ENCODE peak calls at places on chromosome 1, in nine cellular contexts. One of them, this sample, is unnamed.

GRCh38 chr1:21573971-21574458 is 64.8 kb downstream of the ALPL start:
- DNase-seq in T-cell: no peak
- DNase-seq in SK-N-DZ: peak; percentile 60
- DNase-seq in dorsolateral prefrontal cortex: no peak
- DNase-seq in NCI-H1417: peak; percentile 94
- DNase-seq in stimulated activated CD4-positive, alpha-beta T cell treated with anti-CD3 and anti-CD28 coated beads, TNF-alpha, amount 100 ng/mL, for 1 hour: no peak
- DNase-seq in NCI-H1105: peak; percentile 94
- DNase-seq in activated CD4-positive, alpha-beta T cell treated with anti-CD3 and anti-CD28 coated beads for 1 hour: no peak
- DNase-seq in hepatic stellate cell: peak; percentile 80
- DNase-seq in this sample: peak; percentile 78

GRCh38 chr1:112713466-112714312 is 1.4 kb downstream of the PPM1J start:
- DNase-seq in NCI-H1417: no peak
- DNase-seq in NCI-H1105: no peak
- DNase-seq in dorsolateral prefrontal cortex: no peak
- DNase-seq in activated CD4-positive, alpha-beta T cell treated with anti-CD3 and anti-CD28 coated beads for 1 hour: no peak
- DNase-seq in SK-N-DZ: no peak
- DNase-seq in T-cell: no peak
- DNase-seq in stimulated activated CD4-positive, alpha-beta T cell treated with anti-CD3 and anti-CD28 coated beads, TNF-alpha, amount 100 ng/mL, for 1 hour: no peak
- DNase-seq in hepatic stellate cell: no peak
- DNase-seq in this sample: no peak

GRCh38 chr1:186531561-186532165 is 70.7 kb upstream of the PDC start:
- DNase-seq in dorsolateral prefrontal cortex: no peak
- DNase-seq in activated CD4-positive, alpha-beta T cell treated with anti-CD3 and anti-CD28 coated beads for 1 hour: no peak
- DNase-seq in stimulated activated CD4-positive, alpha-beta T cell treated with anti-CD3 and anti-CD28 coated beads, TNF-alpha, amount 100 ng/mL, for 1 hour: no peak
- DNase-seq in SK-N-DZ: no peak
- DNase-seq in T-cell: no peak
- DNase-seq in hepatic stellate cell: peak; percentile 43
- DNase-seq in NCI-H1105: no peak
- DNase-seq in NCI-H1417: no peak
- DNase-seq in this sample: peak; percentile 89

GRCh38 chr1:88462481-88463261 is 221.4 kb upstream of the PKN2 start:
- DNase-seq in NCI-H1417: peak; percentile 20
- DNase-seq in dorsolateral prefrontal cortex: peak; percentile 70
- DNase-seq in hepatic stellate cell: peak; percentile 10
- DNase-seq in SK-N-DZ: peak; percentile 61
- DNase-seq in stimulated activated CD4-positive, alpha-beta T cell treated with anti-CD3 and anti-CD28 coated beads, TNF-alpha, amount 100 ng/mL, for 1 hour: no peak
- DNase-seq in NCI-H1105: peak; percentile 63
- DNase-seq in activated CD4-positive, alpha-beta T cell treated with anti-CD3 and anti-CD28 coated beads for 1 hour: no peak
- DNase-seq in T-cell: no peak
- DNase-seq in this sample: peak; percentile 19

GRCh38 chr1:212700892-212701819 is 1.5 kb upstream of the BATF3 start:
- DNase-seq in activated CD4-positive, alpha-beta T cell treated with anti-CD3 and anti-CD28 coated beads for 1 hour: no peak
- DNase-seq in hepatic stellate cell: peak; percentile 55
- DNase-seq in NCI-H1105: no peak
- DNase-seq in NCI-H1417: no peak
- DNase-seq in T-cell: no peak
- DNase-seq in stimulated activated CD4-positive, alpha-beta T cell treated with anti-CD3 and anti-CD28 coated beads, TNF-alpha, amount 100 ng/mL, for 1 hour: no peak
- DNase-seq in SK-N-DZ: peak; percentile 35
- DNase-seq in dorsolateral prefrontal cortex: peak; percentile 52
- DNase-seq in this sample: peak; percentile 69

GRCh38 chr1:80441664-80442063 is 1359.1 kb upstream of the ADGRL2 start:
- DNase-seq in dorsolateral prefrontal cortex: no peak
- DNase-seq in T-cell: no peak
- DNase-seq in stimulated activated CD4-positive, alpha-beta T cell treated with anti-CD3 and anti-CD28 coated beads, TNF-alpha, amount 100 ng/mL, for 1 hour: no peak
- DNase-seq in NCI-H1417: no peak
- DNase-seq in SK-N-DZ: no peak
- DNase-seq in NCI-H1105: no peak
- DNase-seq in hepatic stellate cell: no peak
- DNase-seq in activated CD4-positive, alpha-beta T cell treated with anti-CD3 and anti-CD28 coated beads for 1 hour: no peak
- DNase-seq in this sample: no peak

GRCh38 chr1:211511947-211512346 is 20.0 kb upstream of the RD3 start:
- DNase-seq in SK-N-DZ: no peak
- DNase-seq in dorsolateral prefrontal cortex: no peak
- DNase-seq in stimulated activated CD4-positive, alpha-beta T cell treated with anti-CD3 and anti-CD28 coated beads, TNF-alpha, amount 100 ng/mL, for 1 hour: no peak
- DNase-seq in NCI-H1105: no peak
- DNase-seq in activated CD4-positive, alpha-beta T cell treated with anti-CD3 and anti-CD28 coated beads for 1 hour: no peak
- DNase-seq in T-cell: no peak
- DNase-seq in NCI-H1417: no peak
- DNase-seq in hepatic stellate cell: no peak
- DNase-seq in this sample: peak; percentile 50

GRCh38 chr1:11309385-11309784 is 36.4 kb downstream of the UBIAD1 start:
- DNase-seq in stimulated activated CD4-positive, alpha-beta T cell treated with anti-CD3 and anti-CD28 coated beads, TNF-alpha, amount 100 ng/mL, for 1 hour: no peak
- DNase-seq in NCI-H1417: no peak
- DNase-seq in T-cell: no peak
- DNase-seq in SK-N-DZ: no peak
- DNase-seq in dorsolateral prefrontal cortex: no peak
- DNase-seq in hepatic stellate cell: no peak
- DNase-seq in activated CD4-positive, alpha-beta T cell treated with anti-CD3 and anti-CD28 coated beads for 1 hour: no peak
- DNase-seq in NCI-H1105: no peak
- DNase-seq in this sample: no peak

GRCh38 chr1:90723561-90724108 is 6.5 kb upstream of the BARHL2 start:
- DNase-seq in activated CD4-positive, alpha-beta T cell treated with anti-CD3 and anti-CD28 coated beads for 1 hour: no peak
- DNase-seq in T-cell: no peak
- DNase-seq in stimulated activated CD4-positive, alpha-beta T cell treated with anti-CD3 and anti-CD28 coated beads, TNF-alpha, amount 100 ng/mL, for 1 hour: no peak
- DNase-seq in dorsolateral prefrontal cortex: no peak
- DNase-seq in hepatic stellate cell: no peak
- DNase-seq in NCI-H1105: no peak
- DNase-seq in NCI-H1417: no peak
- DNase-seq in SK-N-DZ: no peak
- DNase-seq in this sample: peak; percentile 10